ENCODE peak calls at places on chromosomes 5 and 9, in five cellular contexts. G is non-pigmented ciliary epithelial cell; S is left ventricle myocardium superior; N is stimulated activated naive CD8-positive, alpha-beta T cell treated with anti-CD3 and anti-CD28 coated beads, Interleukin-15, amount 100 ng/mL, for 72 hours; K is H54. B is an unnamed sample.

GRCh38 chr5:72599519-72600400 is 92.5 kb upstream of the ZNF366 start:
- DNase-seq in G (no peak), S (no peak), N (no peak), K (no peak), B (no peak)

GRCh38 chr5:139543423-139543991 is 17.6 kb upstream of the UBE2D2 start:
- DNase-seq in G (no peak), S (peak; percentile 84), N (peak; percentile 66), K (no peak), B (no peak)

GRCh38 chr5:115366223-115366622 is 69.8 kb upstream of the CCDC112 start:
- DNase-seq in G (peak; percentile 97), S (no peak), N (no peak), K (peak; percentile 64), B (peak; percentile 54)

GRCh38 chr5:163529698-163530097 is 24.3 kb downstream of the MAT2B start:
- DNase-seq in G (no peak), S (peak; percentile 48), N (no peak), K (no peak), B (no peak)

GRCh38 chr5:72597456-72597948 is 90.3 kb upstream of the ZNF366 start:
- DNase-seq in G (peak; percentile 84), S (no peak), N (no peak), K (peak; percentile 6), B (peak; percentile 62)

GRCh38 chr5:123012321-123012720 is 24.2 kb downstream of the PPIC start:
- DNase-seq in G (no peak), S (no peak), N (no peak), K (no peak), B (no peak)

GRCh38 chr9:123548749-123549545 is 192.9 kb downstream of the CRB2 start:
- DNase-seq in G (no peak), S (no peak), N (peak; percentile 50), K (no peak), B (no peak)

GRCh38 chr5:40397976-40398375 is 281.7 kb upstream of the PTGER4 start:
- DNase-seq in G (no peak), S (no peak), N (no peak), K (no peak), B (no peak)

GRCh38 chr5:158485604-158486081 is 614.1 kb downstream of the EBF1 start:
- DNase-seq in G (no peak), S (peak; percentile 31), N (no peak), K (no peak), B (no peak)

GRCh38 chr9:99605016-99605743 is 216.5 kb upstream of the NR4A3 start:
- DNase-seq in G (no peak), S (no peak), N (no peak), K (no peak), B (no peak)

GRCh38 chr5:177103523-177104253 is 17.0 kb downstream of the FGFR4 start:
- DNase-seq in G (no peak), S (no peak), N (no peak), K (no peak), B (no peak)

GRCh38 chr5:88659529-88660325 is 223.3 kb downstream of the MEF2C start:
- DNase-seq in G (no peak), S (no peak), N (no peak), K (no peak), B (no peak)

GRCh38 chr5:960551-960950 is 48.1 kb upstream of the NKD2 start:
- DNase-seq in G (no peak), S (no peak), N (no peak), K (no peak), B (no peak)

GRCh38 chr5:94442971-94443370 is 175.4 kb downstream of the KIAA0825 start:
- DNase-seq in G (no peak), S (no peak), N (no peak), K (no peak), B (no peak)

GRCh38 chr5:142013734-142014495 is 1.1 kb upstream of the GNPDA1 start:
- DNase-seq in G (no peak), S (peak; percentile 58), N (no peak), K (peak; percentile 44), B (no peak)

GRCh38 chr5:158755221-158755620 is 344.5 kb downstream of the EBF1 start:
- DNase-seq in G (no peak), S (no peak), N (no peak), K (no peak), B (no peak)

GRCh38 chr5:150277043-150277442 is 12.5 kb downstream of the CAMK2A start:
- DNase-seq in G (no peak), S (no peak), N (no peak), K (no peak), B (no peak)

B was measured in astrocyte of the cerebellum.